ENCODE peak calls at places on chromosome 21, in ten cellular contexts. K, Y, N, B, Z, H, I, M, P and F are unnamed samples.
A peak's percentile ranks its signal among the peaks of the same experiment; 100 is the strongest.

GRCh38 chr21:31752967-31753366 is 21.0 kb upstream of the SCAF4 start:
- DNase-seq in N (no peak), K (no peak), I (no peak), B (no peak), H (no peak), Y (no peak), P (no peak), Z (no peak), M (no peak), F (no peak)

GRCh38 chr21:44653656-44654575 is 543 bp downstream of the KRTAP12-4 start:
- DNase-seq in N (no peak), M (no peak), B (no peak), Z (no peak), H (no peak), P (no peak), Y (no peak), K (no peak), I (no peak), F (peak; percentile 72)

GRCh38 chr21:43318368-43318767 is 108.6 kb downstream of the SIK1 start:
- DNase-seq in Y (no peak), K (no peak), N (no peak), I (no peak), Z (no peak), P (no peak), B (no peak), H (no peak), M (no peak), F (no peak)

GRCh38 chr21:31961704-31962103 is 88.9 kb downstream of the HUNK start:
- DNase-seq in P (no peak), N (no peak), H (no peak), Y (no peak), K (no peak), I (no peak), Z (no peak), B (no peak), M (no peak), F (no peak)

GRCh38 chr21:44515359-44516165 is 24.4 kb downstream of the KRTAP10-1 start:
- DNase-seq in M (no peak), H (no peak), P (no peak), Z (no peak), N (no peak), Y (peak; percentile 20), I (no peak), B (no peak), K (no peak), F (no peak)

GRCh38 chr21:36134820-36135390 is at the start of gene CBR3:
- DNase-seq in N (peak; percentile 20), Z (no peak), P (peak; percentile 33), I (no peak), K (peak; percentile 49), B (no peak), M (peak; percentile 77), H (no peak), Y (peak; percentile 46), F (no peak)

GRCh38 chr21:28336299-28336698 is 656.4 kb downstream of the LTN1 start:
- DNase-seq in K (peak; percentile 28), B (peak; percentile 67), P (peak; percentile 60), Y (peak; percentile 22), I (no peak), N (peak; percentile 34), M (peak; percentile 92), H (peak; percentile 89), Z (no peak), F (peak; percentile 14)

GRCh38 chr21:22536511-22536910 is 1538.3 kb downstream of the NCAM2 start:
- DNase-seq in I (peak; percentile 25), K (peak; percentile 74), Z (no peak), H (no peak), M (peak; percentile 23), B (peak; percentile 57), N (no peak), P (no peak), Y (no peak), F (no peak)

GRCh38 chr21:45019076-45019886 is 55.1 kb upstream of the ADARB1 start:
- DNase-seq in Y (peak; percentile 18), Z (no peak), P (peak; percentile 54), M (no peak), N (peak; percentile 9), H (no peak), B (no peak), K (no peak), I (no peak), F (no peak)

GRCh38 chr21:18970416-18970815 is 566.8 kb upstream of the TMPRSS15 start:
- DNase-seq in Z (no peak), N (peak; percentile 50), Y (no peak), M (no peak), B (no peak), I (no peak), H (no peak), K (no peak), P (no peak), F (no peak)

GRCh38 chr21:45306832-45307571 is 19.3 kb upstream of the POFUT2 start:
- DNase-seq in H (no peak), P (peak; percentile 93), I (no peak), M (peak; percentile 97), Y (peak; percentile 58), B (no peak), K (peak; percentile 67), Z (peak; percentile 21), N (peak; percentile 7), F (no peak)

GRCh38 chr21:46227811-46228344 is 696 bp downstream of the LSS start:
- DNase-seq in Z (no peak), M (no peak), H (no peak), P (no peak), K (peak; percentile 26), N (no peak), Y (no peak), B (peak; percentile 4), I (no peak), F (no peak)

GRCh38 chr21:15514073-15514946 is 215.5 kb upstream of the USP25 start:
- DNase-seq in Y (peak; percentile 26), B (no peak), P (no peak), N (no peak), H (no peak), K (no peak), Z (no peak), I (no peak), M (no peak), F (peak; percentile 96)

GRCh38 chr21:42746593-42747266 is 93.3 kb downstream of the PDE9A start:
- DNase-seq in Y (peak; percentile 54), K (peak; percentile 87), H (no peak), M (no peak), I (peak; percentile 30), N (no peak), Z (no peak), P (no peak), B (no peak), F (no peak)

GRCh38 chr21:42777757-42778344 is 101.5 kb downstream of the WDR4 start:
- DNase-seq in B (no peak), M (no peak), I (no peak), N (no peak), K (no peak), P (no peak), Z (no peak), Y (no peak), H (no peak), F (no peak)

GRCh38 chr21:44677881-44678280 is 4.1 kb downstream of the KRTAP12-1 start:
- DNase-seq in M (no peak), P (no peak), K (no peak), Z (no peak), N (no peak), I (no peak), B (no peak), Y (no peak), H (no peak), F (no peak)

GRCh38 chr21:36698160-36699025 is 522 bp upstream of the SIM2 start:
- DNase-seq in Z (no peak), B (no peak), N (no peak), I (no peak), M (no peak), P (no peak), K (no peak), Y (no peak), H (no peak), F (no peak)

GRCh38 chr21:39003982-39004775 is 179.1 kb downstream of the PSMG1 start:
- DNase-seq in N (no peak), Y (no peak), H (peak; percentile 43), M (peak; percentile 67), I (no peak), B (peak; percentile 28), P (peak; percentile 39), Z (no peak), K (peak; percentile 30), F (no peak)

DNA sequence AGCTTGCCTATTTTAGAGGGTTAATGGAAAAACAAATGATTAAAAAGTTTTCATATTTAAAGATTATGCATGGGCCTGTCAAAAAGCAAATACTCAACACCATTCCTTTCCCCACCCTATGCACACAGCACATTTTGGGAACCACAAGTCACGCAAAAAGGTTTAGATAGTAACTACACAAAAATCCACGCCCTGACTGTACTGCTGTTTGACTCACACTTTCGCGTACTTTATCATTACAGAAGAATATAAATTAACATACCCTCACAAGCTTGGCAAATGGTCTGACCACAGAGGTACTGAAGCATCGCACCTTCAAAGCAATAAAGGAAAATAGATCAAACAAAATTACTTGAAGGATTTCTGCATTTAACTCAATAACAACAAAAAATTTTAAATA is 1.4 kb downstream of the ATP5PO start:
- DNase-seq in P (no peak), N (no peak), K (no peak), B (peak; percentile 60), I (no peak), Y (no peak), Z (no peak), H (no peak), M (no peak), F (no peak)
- H3K4me3 ChIP-seq in P (no peak overlapping the region), N (peak overlapping the region; percentile 99), K (peak overlapping the region; percentile 93), B (peak overlapping the region; percentile 97), I (no peak overlapping the region), Y (no peak overlapping the region), Z (peak overlapping the region; percentile 78), H (no peak overlapping the region), M (peak overlapping the region; percentile 81), F (peak overlapping the region; percentile 96)

GRCh38 chr21:34812510-34813265 is 143.9 kb downstream of the CLIC6 start:
- DNase-seq in N (no peak), Z (no peak), P (peak; percentile 89), K (no peak), H (peak; percentile 79), I (no peak), B (peak; percentile 93), Y (no peak), M (peak; percentile 58), F (no peak)
- H3K4me3 ChIP-seq in N (no peak overlapping the region), Z (no peak overlapping the region), P (no peak overlapping the region), K (no peak overlapping the region), H (no peak overlapping the region), I (no peak overlapping the region), B (no peak overlapping the region), Y (no peak overlapping the region), M (no peak overlapping the region), F (no peak overlapping the region)

GRCh38 chr21:14466715-14467114 is 79.4 kb downstream of the SAMSN1 start:
- DNase-seq in K (no peak), Z (no peak), I (no peak), H (no peak), P (no peak), B (no peak), Y (no peak), M (no peak), N (no peak), F (no peak)
- H3K4me3 ChIP-seq in K (no peak overlapping the region), Z (no peak overlapping the region), I (no peak overlapping the region), H (no peak overlapping the region), P (no peak overlapping the region), B (no peak overlapping the region), Y (no peak overlapping the region), M (no peak overlapping the region), N (no peak overlapping the region), F (no peak overlapping the region)

DNA sequence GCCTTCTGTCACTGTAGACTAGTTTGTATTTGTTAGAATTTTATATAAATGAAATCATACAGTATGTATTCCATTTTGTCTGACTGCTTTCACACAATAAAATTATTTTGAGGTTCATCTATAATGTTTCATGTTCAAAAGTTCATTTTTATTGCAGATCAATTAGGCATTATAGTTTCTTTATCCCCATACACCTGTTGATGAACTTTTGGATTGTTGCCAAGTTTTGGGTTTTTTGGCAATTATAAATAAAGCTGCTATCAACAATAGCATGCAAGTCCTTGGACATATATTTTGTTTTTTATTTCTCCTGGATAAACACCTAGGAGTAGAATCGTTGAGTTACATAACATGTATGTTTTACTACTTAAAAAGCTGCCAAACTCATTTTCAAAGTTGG is 47.1 kb upstream of the FAM3B start:
- DNase-seq in Y (no peak), K (no peak), I (no peak), N (no peak), H (no peak), B (no peak), M (no peak), P (no peak), Z (no peak), F (no peak)
- H3K4me3 ChIP-seq in Y (no peak overlapping the region), K (no peak overlapping the region), I (no peak overlapping the region), N (no peak overlapping the region), H (no peak overlapping the region), B (no peak overlapping the region), M (no peak overlapping the region), P (no peak overlapping the region), Z (no peak overlapping the region), F (no peak overlapping the region)